ENCODE peak calls at places on chromosomes 3 and 15, in seven cellular contexts. One of them, this sample, is unnamed.

GRCh38 chr3:81452406-81452805 is 309.0 kb downstream of the GBE1 start:
- DNase-seq in activated naive CD8-positive, alpha-beta T cell treated with anti-CD3 and anti-CD28 coated beads, Interleukin-2, amount 50 U/mL, for 16 hours: no peak
- DNase-seq in T-helper 2 cell treated with Interferon-gamma antibody and Interleukin-4, amounts not matched to agents 5 μg/mL and 100 μg/mL, for 36 hours: no peak
- DNase-seq in posterior vena cava: no peak
- DNase-seq in left ventricle myocardium inferior: no peak
- DNase-seq in activated CD4-positive, alpha-beta T cell treated with anti-CD3 and anti-CD28 coated beads, Interleukin-2, amount 50 U/mL, for 4 hours: no peak
- DNase-seq in GM13977: no peak
- DNase-seq in this sample: no peak

GRCh38 chr15:29818141-29818540 is 4.1 kb downstream of the TJP1 start:
- DNase-seq in activated naive CD8-positive, alpha-beta T cell treated with anti-CD3 and anti-CD28 coated beads, Interleukin-2, amount 50 U/mL, for 16 hours: no peak
- DNase-seq in T-helper 2 cell treated with Interferon-gamma antibody and Interleukin-4, amounts not matched to agents 5 μg/mL and 100 μg/mL, for 36 hours: no peak
- DNase-seq in posterior vena cava: no peak
- DNase-seq in left ventricle myocardium inferior: no peak
- DNase-seq in activated CD4-positive, alpha-beta T cell treated with anti-CD3 and anti-CD28 coated beads, Interleukin-2, amount 50 U/mL, for 4 hours: no peak
- DNase-seq in GM13977: no peak
- DNase-seq in this sample: no peak

GRCh38 chr15:91426412-91426811 is 326.4 kb downstream of the SV2B start:
- DNase-seq in activated naive CD8-positive, alpha-beta T cell treated with anti-CD3 and anti-CD28 coated beads, Interleukin-2, amount 50 U/mL, for 16 hours: no peak
- DNase-seq in T-helper 2 cell treated with Interferon-gamma antibody and Interleukin-4, amounts not matched to agents 5 μg/mL and 100 μg/mL, for 36 hours: no peak
- DNase-seq in posterior vena cava: no peak
- DNase-seq in left ventricle myocardium inferior: no peak
- DNase-seq in activated CD4-positive, alpha-beta T cell treated with anti-CD3 and anti-CD28 coated beads, Interleukin-2, amount 50 U/mL, for 4 hours: no peak
- DNase-seq in GM13977: no peak
- DNase-seq in this sample: no peak

GRCh38 chr15:92900712-92901052 is 558 bp downstream of the CHD2 start:
- DNase-seq in activated naive CD8-positive, alpha-beta T cell treated with anti-CD3 and anti-CD28 coated beads, Interleukin-2, amount 50 U/mL, for 16 hours: no peak
- DNase-seq in T-helper 2 cell treated with Interferon-gamma antibody and Interleukin-4, amounts not matched to agents 5 μg/mL and 100 μg/mL, for 36 hours: no peak
- DNase-seq in posterior vena cava: no peak
- DNase-seq in left ventricle myocardium inferior: no peak
- DNase-seq in activated CD4-positive, alpha-beta T cell treated with anti-CD3 and anti-CD28 coated beads, Interleukin-2, amount 50 U/mL, for 4 hours: no peak
- DNase-seq in GM13977: no peak
- DNase-seq in this sample: no peak

GRCh38 chr15:75840659-75841058 is 2.6 kb upstream of the UBE2Q2 start:
- DNase-seq in activated naive CD8-positive, alpha-beta T cell treated with anti-CD3 and anti-CD28 coated beads, Interleukin-2, amount 50 U/mL, for 16 hours: no peak
- DNase-seq in T-helper 2 cell treated with Interferon-gamma antibody and Interleukin-4, amounts not matched to agents 5 μg/mL and 100 μg/mL, for 36 hours: no peak
- DNase-seq in posterior vena cava: no peak
- DNase-seq in left ventricle myocardium inferior: no peak
- DNase-seq in activated CD4-positive, alpha-beta T cell treated with anti-CD3 and anti-CD28 coated beads, Interleukin-2, amount 50 U/mL, for 4 hours: no peak
- DNase-seq in GM13977: no peak
- DNase-seq in this sample: no peak

GRCh38 chr3:109480014-109480413 is 142.7 kb upstream of the DPPA4 start:
- DNase-seq in activated naive CD8-positive, alpha-beta T cell treated with anti-CD3 and anti-CD28 coated beads, Interleukin-2, amount 50 U/mL, for 16 hours: no peak
- DNase-seq in T-helper 2 cell treated with Interferon-gamma antibody and Interleukin-4, amounts not matched to agents 5 μg/mL and 100 μg/mL, for 36 hours: no peak
- DNase-seq in posterior vena cava: no peak
- DNase-seq in left ventricle myocardium inferior: no peak
- DNase-seq in activated CD4-positive, alpha-beta T cell treated with anti-CD3 and anti-CD28 coated beads, Interleukin-2, amount 50 U/mL, for 4 hours: no peak
- DNase-seq in GM13977: no peak
- DNase-seq in this sample: no peak

GRCh38 chr3:52842424-52842823 is 7.6 kb upstream of the MUSTN1 start:
- DNase-seq in activated naive CD8-positive, alpha-beta T cell treated with anti-CD3 and anti-CD28 coated beads, Interleukin-2, amount 50 U/mL, for 16 hours: no peak
- DNase-seq in T-helper 2 cell treated with Interferon-gamma antibody and Interleukin-4, amounts not matched to agents 5 μg/mL and 100 μg/mL, for 36 hours: no peak
- DNase-seq in posterior vena cava: peak; percentile 75
- DNase-seq in left ventricle myocardium inferior: peak; percentile 34
- DNase-seq in activated CD4-positive, alpha-beta T cell treated with anti-CD3 and anti-CD28 coated beads, Interleukin-2, amount 50 U/mL, for 4 hours: no peak
- DNase-seq in GM13977: no peak
- DNase-seq in this sample: no peak

GRCh38 chr3:45008117-45008516 is 18.0 kb upstream of the CLEC3B start:
- DNase-seq in activated naive CD8-positive, alpha-beta T cell treated with anti-CD3 and anti-CD28 coated beads, Interleukin-2, amount 50 U/mL, for 16 hours: no peak
- DNase-seq in T-helper 2 cell treated with Interferon-gamma antibody and Interleukin-4, amounts not matched to agents 5 μg/mL and 100 μg/mL, for 36 hours: no peak
- DNase-seq in posterior vena cava: no peak
- DNase-seq in left ventricle myocardium inferior: no peak
- DNase-seq in activated CD4-positive, alpha-beta T cell treated with anti-CD3 and anti-CD28 coated beads, Interleukin-2, amount 50 U/mL, for 4 hours: no peak
- DNase-seq in GM13977: no peak
- DNase-seq in this sample: no peak

GRCh38 chr3:157139938-157140534 is 19.9 kb downstream of the CCNL1 start:
- DNase-seq in activated naive CD8-positive, alpha-beta T cell treated with anti-CD3 and anti-CD28 coated beads, Interleukin-2, amount 50 U/mL, for 16 hours: no peak
- DNase-seq in T-helper 2 cell treated with Interferon-gamma antibody and Interleukin-4, amounts not matched to agents 5 μg/mL and 100 μg/mL, for 36 hours: no peak
- DNase-seq in posterior vena cava: no peak
- DNase-seq in left ventricle myocardium inferior: no peak
- DNase-seq in activated CD4-positive, alpha-beta T cell treated with anti-CD3 and anti-CD28 coated beads, Interleukin-2, amount 50 U/mL, for 4 hours: no peak
- DNase-seq in GM13977: no peak
- DNase-seq in this sample: no peak

GRCh38 chr3:38232701-38233100 is 32.9 kb upstream of the SLC22A13 start:
- DNase-seq in activated naive CD8-positive, alpha-beta T cell treated with anti-CD3 and anti-CD28 coated beads, Interleukin-2, amount 50 U/mL, for 16 hours: no peak
- DNase-seq in T-helper 2 cell treated with Interferon-gamma antibody and Interleukin-4, amounts not matched to agents 5 μg/mL and 100 μg/mL, for 36 hours: no peak
- DNase-seq in posterior vena cava: no peak
- DNase-seq in left ventricle myocardium inferior: no peak
- DNase-seq in activated CD4-positive, alpha-beta T cell treated with anti-CD3 and anti-CD28 coated beads, Interleukin-2, amount 50 U/mL, for 4 hours: no peak
- DNase-seq in GM13977: no peak
- DNase-seq in this sample: no peak

GRCh38 chr3:182739619-182740018 is 53.7 kb upstream of the ATP11B start:
- DNase-seq in activated naive CD8-positive, alpha-beta T cell treated with anti-CD3 and anti-CD28 coated beads, Interleukin-2, amount 50 U/mL, for 16 hours: no peak
- DNase-seq in T-helper 2 cell treated with Interferon-gamma antibody and Interleukin-4, amounts not matched to agents 5 μg/mL and 100 μg/mL, for 36 hours: no peak
- DNase-seq in posterior vena cava: no peak
- DNase-seq in left ventricle myocardium inferior: no peak
- DNase-seq in activated CD4-positive, alpha-beta T cell treated with anti-CD3 and anti-CD28 coated beads, Interleukin-2, amount 50 U/mL, for 4 hours: no peak
- DNase-seq in GM13977: no peak
- DNase-seq in this sample: no peak

GRCh38 chr3:133410191-133410892 is 10.5 kb downstream of the BFSP2 start:
- DNase-seq in activated naive CD8-positive, alpha-beta T cell treated with anti-CD3 and anti-CD28 coated beads, Interleukin-2, amount 50 U/mL, for 16 hours: no peak
- DNase-seq in T-helper 2 cell treated with Interferon-gamma antibody and Interleukin-4, amounts not matched to agents 5 μg/mL and 100 μg/mL, for 36 hours: no peak
- DNase-seq in posterior vena cava: no peak
- DNase-seq in left ventricle myocardium inferior: no peak
- DNase-seq in activated CD4-positive, alpha-beta T cell treated with anti-CD3 and anti-CD28 coated beads, Interleukin-2, amount 50 U/mL, for 4 hours: no peak
- DNase-seq in GM13977: no peak
- DNase-seq in this sample: no peak

GRCh38 chr3:54122046-54122801 is at the start of gene CACNA2D3:
- DNase-seq in activated naive CD8-positive, alpha-beta T cell treated with anti-CD3 and anti-CD28 coated beads, Interleukin-2, amount 50 U/mL, for 16 hours: no peak
- DNase-seq in T-helper 2 cell treated with Interferon-gamma antibody and Interleukin-4, amounts not matched to agents 5 μg/mL and 100 μg/mL, for 36 hours: no peak
- DNase-seq in posterior vena cava: no peak
- DNase-seq in left ventricle myocardium inferior: peak; percentile 72
- DNase-seq in activated CD4-positive, alpha-beta T cell treated with anti-CD3 and anti-CD28 coated beads, Interleukin-2, amount 50 U/mL, for 4 hours: no peak
- DNase-seq in GM13977: peak; percentile 67
- DNase-seq in this sample: no peak

GRCh38 chr15:55694652-55695150 is 48.3 kb downstream of the PRTG start:
- DNase-seq in activated naive CD8-positive, alpha-beta T cell treated with anti-CD3 and anti-CD28 coated beads, Interleukin-2, amount 50 U/mL, for 16 hours: no peak
- DNase-seq in T-helper 2 cell treated with Interferon-gamma antibody and Interleukin-4, amounts not matched to agents 5 μg/mL and 100 μg/mL, for 36 hours: no peak
- DNase-seq in posterior vena cava: no peak
- DNase-seq in left ventricle myocardium inferior: no peak
- DNase-seq in activated CD4-positive, alpha-beta T cell treated with anti-CD3 and anti-CD28 coated beads, Interleukin-2, amount 50 U/mL, for 4 hours: no peak
- DNase-seq in GM13977: peak; percentile 59
- DNase-seq in this sample: peak; percentile 36

GRCh38 chr3:146468234-146468931 is 978 bp downstream of the PLSCR2 start:
- DNase-seq in activated naive CD8-positive, alpha-beta T cell treated with anti-CD3 and anti-CD28 coated beads, Interleukin-2, amount 50 U/mL, for 16 hours: no peak
- DNase-seq in T-helper 2 cell treated with Interferon-gamma antibody and Interleukin-4, amounts not matched to agents 5 μg/mL and 100 μg/mL, for 36 hours: no peak
- DNase-seq in posterior vena cava: no peak
- DNase-seq in left ventricle myocardium inferior: no peak
- DNase-seq in activated CD4-positive, alpha-beta T cell treated with anti-CD3 and anti-CD28 coated beads, Interleukin-2, amount 50 U/mL, for 4 hours: no peak
- DNase-seq in GM13977: no peak
- DNase-seq in this sample: no peak

GRCh38 chr3:172461530-172462138 is 13.4 kb upstream of the GHSR start:
- DNase-seq in activated naive CD8-positive, alpha-beta T cell treated with anti-CD3 and anti-CD28 coated beads, Interleukin-2, amount 50 U/mL, for 16 hours: no peak
- DNase-seq in T-helper 2 cell treated with Interferon-gamma antibody and Interleukin-4, amounts not matched to agents 5 μg/mL and 100 μg/mL, for 36 hours: no peak
- DNase-seq in posterior vena cava: no peak
- DNase-seq in left ventricle myocardium inferior: no peak
- DNase-seq in activated CD4-positive, alpha-beta T cell treated with anti-CD3 and anti-CD28 coated beads, Interleukin-2, amount 50 U/mL, for 4 hours: no peak
- DNase-seq in GM13977: peak; percentile 74
- DNase-seq in this sample: no peak

GRCh38 chr15:78276032-78276943 is 11.9 kb downstream of the DNAJA4 start:
- DNase-seq in activated naive CD8-positive, alpha-beta T cell treated with anti-CD3 and anti-CD28 coated beads, Interleukin-2, amount 50 U/mL, for 16 hours: no peak
- DNase-seq in T-helper 2 cell treated with Interferon-gamma antibody and Interleukin-4, amounts not matched to agents 5 μg/mL and 100 μg/mL, for 36 hours: no peak
- DNase-seq in posterior vena cava: no peak
- DNase-seq in left ventricle myocardium inferior: no peak
- DNase-seq in activated CD4-positive, alpha-beta T cell treated with anti-CD3 and anti-CD28 coated beads, Interleukin-2, amount 50 U/mL, for 4 hours: no peak
- DNase-seq in GM13977: no peak
- DNase-seq in this sample: no peak

GRCh38 chr3:129224984-129225393 is 24.4 kb upstream of the COPG1 start:
- DNase-seq in activated naive CD8-positive, alpha-beta T cell treated with anti-CD3 and anti-CD28 coated beads, Interleukin-2, amount 50 U/mL, for 16 hours: no peak
- DNase-seq in T-helper 2 cell treated with Interferon-gamma antibody and Interleukin-4, amounts not matched to agents 5 μg/mL and 100 μg/mL, for 36 hours: no peak
- DNase-seq in posterior vena cava: peak; percentile 91
- DNase-seq in left ventricle myocardium inferior: peak; percentile 86
- DNase-seq in activated CD4-positive, alpha-beta T cell treated with anti-CD3 and anti-CD28 coated beads, Interleukin-2, amount 50 U/mL, for 4 hours: no peak
- DNase-seq in GM13977: peak; percentile 31
- DNase-seq in this sample: no peak

GRCh38 chr3:100709840-100710235 is 544 bp downstream of the TFG start:
- DNase-seq in activated naive CD8-positive, alpha-beta T cell treated with anti-CD3 and anti-CD28 coated beads, Interleukin-2, amount 50 U/mL, for 16 hours: no peak
- DNase-seq in T-helper 2 cell treated with Interferon-gamma antibody and Interleukin-4, amounts not matched to agents 5 μg/mL and 100 μg/mL, for 36 hours: no peak
- DNase-seq in posterior vena cava: peak; percentile 86
- DNase-seq in left ventricle myocardium inferior: no peak
- DNase-seq in activated CD4-positive, alpha-beta T cell treated with anti-CD3 and anti-CD28 coated beads, Interleukin-2, amount 50 U/mL, for 4 hours: peak; percentile 20
- DNase-seq in GM13977: peak; percentile 29
- DNase-seq in this sample: no peak

GRCh38 chr3:196774191-196774820 is 34.6 kb downstream of the PAK2 start:
- DNase-seq in activated naive CD8-positive, alpha-beta T cell treated with anti-CD3 and anti-CD28 coated beads, Interleukin-2, amount 50 U/mL, for 16 hours: no peak
- DNase-seq in T-helper 2 cell treated with Interferon-gamma antibody and Interleukin-4, amounts not matched to agents 5 μg/mL and 100 μg/mL, for 36 hours: no peak
- DNase-seq in posterior vena cava: no peak
- DNase-seq in left ventricle myocardium inferior: no peak
- DNase-seq in activated CD4-positive, alpha-beta T cell treated with anti-CD3 and anti-CD28 coated beads, Interleukin-2, amount 50 U/mL, for 4 hours: no peak
- DNase-seq in GM13977: no peak
- DNase-seq in this sample: no peak

GRCh38 chr15:56031836-56032235 is 38.4 kb upstream of the NEDD4 start:
- DNase-seq in activated naive CD8-positive, alpha-beta T cell treated with anti-CD3 and anti-CD28 coated beads, Interleukin-2, amount 50 U/mL, for 16 hours: no peak
- DNase-seq in T-helper 2 cell treated with Interferon-gamma antibody and Interleukin-4, amounts not matched to agents 5 μg/mL and 100 μg/mL, for 36 hours: no peak
- DNase-seq in posterior vena cava: no peak
- DNase-seq in left ventricle myocardium inferior: no peak
- DNase-seq in activated CD4-positive, alpha-beta T cell treated with anti-CD3 and anti-CD28 coated beads, Interleukin-2, amount 50 U/mL, for 4 hours: no peak
- DNase-seq in GM13977: no peak
- DNase-seq in this sample: no peak

GRCh38 chr15:71713191-71713798 is 97.1 kb upstream of the NR2E3 start:
- DNase-seq in activated naive CD8-positive, alpha-beta T cell treated with anti-CD3 and anti-CD28 coated beads, Interleukin-2, amount 50 U/mL, for 16 hours: no peak
- DNase-seq in T-helper 2 cell treated with Interferon-gamma antibody and Interleukin-4, amounts not matched to agents 5 μg/mL and 100 μg/mL, for 36 hours: no peak
- DNase-seq in posterior vena cava: no peak
- DNase-seq in left ventricle myocardium inferior: no peak
- DNase-seq in activated CD4-positive, alpha-beta T cell treated with anti-CD3 and anti-CD28 coated beads, Interleukin-2, amount 50 U/mL, for 4 hours: no peak
- DNase-seq in GM13977: no peak
- DNase-seq in this sample: no peak

GRCh38 chr3:57952208-57952631 is 56.0 kb upstream of the FLNB start:
- DNase-seq in activated naive CD8-positive, alpha-beta T cell treated with anti-CD3 and anti-CD28 coated beads, Interleukin-2, amount 50 U/mL, for 16 hours: no peak
- DNase-seq in T-helper 2 cell treated with Interferon-gamma antibody and Interleukin-4, amounts not matched to agents 5 μg/mL and 100 μg/mL, for 36 hours: no peak
- DNase-seq in posterior vena cava: peak; percentile 94
- DNase-seq in left ventricle myocardium inferior: peak; percentile 62
- DNase-seq in activated CD4-positive, alpha-beta T cell treated with anti-CD3 and anti-CD28 coated beads, Interleukin-2, amount 50 U/mL, for 4 hours: no peak
- DNase-seq in GM13977: no peak
- DNase-seq in this sample: no peak

This sample was measured in GM12864.